ENCODE peak calls at places on chromosomes 5 and 9, in eight cellular contexts. Z is AG10803, C is neural crest cell, X is EL, A is germinal center, H is NB4, B is esophagus squamous epithelium, E is stomach. P is an unnamed sample.

GRCh38 chr5:43428034-43428712 is 16.0 kb upstream of the CCL28 start:
- DNase-seq in Z (peak), C (no peak), X (peak), A (no peak), H (no peak), B (no peak), E (no peak), P (peak)

GRCh38 chr5:178545156-178545555 is 45.0 kb downstream of the COL23A1 start:
- DNase-seq in Z (no peak), C (no peak), X (no peak), A (no peak), H (no peak), B (no peak), E (no peak), P (no peak)

GRCh38 chr5:93385665-93386064 is 195.4 kb downstream of the NR2F1-AS1 start:
- DNase-seq in Z (peak), C (no peak), X (no peak), A (no peak), H (no peak), B (no peak), E (no peak), P (peak)

GRCh38 chr5:87899109-87900100 is 369.2 kb downstream of the TMEM161B start:
- DNase-seq in Z (no peak), C (peak), X (peak), A (no peak), H (peak), B (no peak), E (no peak), P (peak)

GRCh38 chr9:24504521-24504920 is 41.2 kb downstream of the IZUMO3 start:
- DNase-seq in Z (no peak), C (no peak), X (no peak), A (no peak), H (no peak), B (no peak), E (no peak), P (no peak)

GRCh38 chr9:129995409-129996160 is 47.4 kb downstream of the FNBP1 start:
- DNase-seq in Z (peak), C (no peak), X (peak), A (no peak), H (peak), B (no peak), E (no peak), P (peak)

GRCh38 chr5:110343616-110344015 is 382.9 kb downstream of the TMEM232 start:
- DNase-seq in Z (no peak), C (no peak), X (no peak), A (no peak), H (peak), B (no peak), E (no peak), P (no peak)

GRCh38 chr5:108168915-108169314 is 213.0 kb downstream of the FBXL17 start:
- DNase-seq in Z (no peak), C (no peak), X (no peak), A (no peak), H (no peak), B (no peak), E (no peak), P (peak)

GRCh38 chr5:8114597-8115266 is 245.8 kb downstream of the MTRR start:
- DNase-seq in Z (no peak), C (no peak), X (no peak), A (no peak), H (no peak), B (no peak), E (no peak), P (no peak)

GRCh38 chr5:84478603-84479002 is 93.9 kb upstream of the EDIL3 start:
- DNase-seq in Z (no peak), C (no peak), X (no peak), A (no peak), H (no peak), B (no peak), E (no peak), P (no peak)

GRCh38 chr5:89981006-89981405 is 428.6 kb downstream of the CETN3 start:
- DNase-seq in Z (no peak), C (no peak), X (no peak), A (no peak), H (no peak), B (no peak), E (no peak), P (no peak)

GRCh38 chr5:134227259-134227658 is 1.4 kb upstream of the PPP2CA start:
- DNase-seq in Z (peak), C (no peak), X (no peak), A (no peak), H (peak), B (no peak), E (no peak), P (no peak)

GRCh38 chr5:160092960-160093701 is 26.1 kb downstream of the PWWP2A start:
- DNase-seq in Z (no peak), C (no peak), X (no peak), A (no peak), H (no peak), B (no peak), E (no peak), P (no peak)

GRCh38 chr5:109759304-109759703 is 69.6 kb downstream of the MAN2A1 start:
- DNase-seq in Z (peak), C (no peak), X (peak), A (no peak), H (no peak), B (no peak), E (no peak), P (peak)

GRCh38 chr9:126204708-126205225 is 121.9 kb upstream of the MVB12B start:
- DNase-seq in Z (no peak), C (no peak), X (no peak), A (no peak), H (no peak), B (no peak), E (no peak), P (no peak)

GRCh38 chr5:69136296-69136695 is 30.7 kb upstream of the CCNB1 start:
- DNase-seq in Z (peak), C (no peak), X (no peak), A (peak), H (peak), B (no peak), E (no peak), P (no peak)